ENCODE peak calls at places on chromosomes 11 and 22, in nine cellular contexts. One of them, this sample, is unnamed.

GRCh38 chr11:72679869-72680268 is 5.6 kb upstream of the PDE2A start:
- DNase-seq in A549: no peak
- DNase-seq in vagina: no peak
- DNase-seq in AG10803: no peak
- DNase-seq in foreskin fibroblast: no peak
- DNase-seq in cardiac fibroblast: no peak
- DNase-seq in lower leg skin: no peak
- DNase-seq in upper lobe of right lung: no peak
- DNase-seq in tibial nerve: no peak
- DNase-seq in this sample: no peak

GRCh38 chr11:61587541-61587941 is 6.7 kb upstream of the SYT7 start:
- DNase-seq in A549: no peak
- DNase-seq in vagina: no peak
- DNase-seq in AG10803: peak
- DNase-seq in foreskin fibroblast: no peak
- DNase-seq in cardiac fibroblast: no peak
- DNase-seq in lower leg skin: peak
- DNase-seq in upper lobe of right lung: peak
- DNase-seq in tibial nerve: no peak
- DNase-seq in this sample: peak

GRCh38 chr22:25146311-25146710 is 53.3 kb upstream of the CRYBB3 start:
- DNase-seq in A549: no peak
- DNase-seq in vagina: no peak
- DNase-seq in AG10803: no peak
- DNase-seq in foreskin fibroblast: no peak
- DNase-seq in cardiac fibroblast: no peak
- DNase-seq in lower leg skin: no peak
- DNase-seq in upper lobe of right lung: no peak
- DNase-seq in tibial nerve: no peak
- DNase-seq in this sample: no peak

GRCh38 chr11:60788401-60789110 is 3.4 kb downstream of the MS4A10 start:
- DNase-seq in A549: no peak
- DNase-seq in vagina: no peak
- DNase-seq in AG10803: no peak
- DNase-seq in foreskin fibroblast: no peak
- DNase-seq in cardiac fibroblast: peak
- DNase-seq in lower leg skin: no peak
- DNase-seq in upper lobe of right lung: no peak
- DNase-seq in tibial nerve: no peak
- DNase-seq in this sample: no peak

GRCh38 chr11:111419181-111419580 is 40.1 kb upstream of the POU2AF1 start:
- DNase-seq in A549: no peak
- DNase-seq in vagina: no peak
- DNase-seq in AG10803: no peak
- DNase-seq in foreskin fibroblast: no peak
- DNase-seq in cardiac fibroblast: no peak
- DNase-seq in lower leg skin: no peak
- DNase-seq in upper lobe of right lung: no peak
- DNase-seq in tibial nerve: no peak
- DNase-seq in this sample: no peak

GRCh38 chr22:20463324-20464095 is 25.9 kb upstream of the SCARF2 start:
- DNase-seq in A549: no peak
- DNase-seq in vagina: no peak
- DNase-seq in AG10803: no peak
- DNase-seq in foreskin fibroblast: no peak
- DNase-seq in cardiac fibroblast: no peak
- DNase-seq in lower leg skin: no peak
- DNase-seq in upper lobe of right lung: peak
- DNase-seq in tibial nerve: no peak
- DNase-seq in this sample: no peak

GRCh38 chr22:35337932-35338331 is 38.2 kb downstream of the TOM1 start:
- DNase-seq in A549: no peak
- DNase-seq in vagina: no peak
- DNase-seq in AG10803: no peak
- DNase-seq in foreskin fibroblast: no peak
- DNase-seq in cardiac fibroblast: no peak
- DNase-seq in lower leg skin: no peak
- DNase-seq in upper lobe of right lung: no peak
- DNase-seq in tibial nerve: no peak
- DNase-seq in this sample: no peak

GRCh38 chr11:2931771-2932738 is 2.8 kb upstream of the PHLDA2 start:
- DNase-seq in A549: no peak
- DNase-seq in vagina: no peak
- DNase-seq in AG10803: no peak
- DNase-seq in foreskin fibroblast: no peak
- DNase-seq in cardiac fibroblast: no peak
- DNase-seq in lower leg skin: no peak
- DNase-seq in upper lobe of right lung: peak
- DNase-seq in tibial nerve: no peak
- DNase-seq in this sample: no peak

GRCh38 chr22:42879371-42880021 is 22.4 kb upstream of the ARFGAP3 start:
- DNase-seq in A549: no peak
- DNase-seq in vagina: no peak
- DNase-seq in AG10803: no peak
- DNase-seq in foreskin fibroblast: no peak
- DNase-seq in cardiac fibroblast: no peak
- DNase-seq in lower leg skin: no peak
- DNase-seq in upper lobe of right lung: no peak
- DNase-seq in tibial nerve: no peak
- DNase-seq in this sample: no peak

GRCh38 chr22:44618400-44618799 is 83.6 kb upstream of the PRR5 start:
- DNase-seq in A549: no peak
- DNase-seq in vagina: no peak
- DNase-seq in AG10803: no peak
- DNase-seq in foreskin fibroblast: no peak
- DNase-seq in cardiac fibroblast: no peak
- DNase-seq in lower leg skin: no peak
- DNase-seq in upper lobe of right lung: no peak
- DNase-seq in tibial nerve: no peak
- DNase-seq in this sample: no peak

GRCh38 chr11:78795862-78796261 is 221.2 kb upstream of the NARS2 start:
- DNase-seq in A549: no peak
- DNase-seq in vagina: no peak
- DNase-seq in AG10803: no peak
- DNase-seq in foreskin fibroblast: no peak
- DNase-seq in cardiac fibroblast: no peak
- DNase-seq in lower leg skin: no peak
- DNase-seq in upper lobe of right lung: no peak
- DNase-seq in tibial nerve: no peak
- DNase-seq in this sample: no peak

GRCh38 chr11:101049123-101049522 is 80.5 kb downstream of the PGR start:
- DNase-seq in A549: no peak
- DNase-seq in vagina: no peak
- DNase-seq in AG10803: no peak
- DNase-seq in foreskin fibroblast: no peak
- DNase-seq in cardiac fibroblast: no peak
- DNase-seq in lower leg skin: no peak
- DNase-seq in upper lobe of right lung: no peak
- DNase-seq in tibial nerve: no peak
- DNase-seq in this sample: no peak

GRCh38 chr22:46966846-46967245 is 204.4 kb downstream of the TBC1D22A start:
- DNase-seq in A549: no peak
- DNase-seq in vagina: no peak
- DNase-seq in AG10803: no peak
- DNase-seq in foreskin fibroblast: no peak
- DNase-seq in cardiac fibroblast: no peak
- DNase-seq in lower leg skin: peak
- DNase-seq in upper lobe of right lung: no peak
- DNase-seq in tibial nerve: no peak
- DNase-seq in this sample: no peak

GRCh38 chr22:46966495-46966845 is 204.0 kb downstream of the TBC1D22A start:
- DNase-seq in A549: no peak
- DNase-seq in vagina: no peak
- DNase-seq in AG10803: peak
- DNase-seq in foreskin fibroblast: no peak
- DNase-seq in cardiac fibroblast: no peak
- DNase-seq in lower leg skin: no peak
- DNase-seq in upper lobe of right lung: no peak
- DNase-seq in tibial nerve: no peak
- DNase-seq in this sample: no peak

GRCh38 chr22:46965552-46966494 is 203.4 kb downstream of the TBC1D22A start:
- DNase-seq in A549: no peak
- DNase-seq in vagina: no peak
- DNase-seq in AG10803: no peak
- DNase-seq in foreskin fibroblast: peak
- DNase-seq in cardiac fibroblast: peak
- DNase-seq in lower leg skin: peak
- DNase-seq in upper lobe of right lung: no peak
- DNase-seq in tibial nerve: no peak
- DNase-seq in this sample: no peak

GRCh38 chr22:46963672-46964545 is 201.5 kb downstream of the TBC1D22A start:
- DNase-seq in A549: no peak
- DNase-seq in vagina: no peak
- DNase-seq in AG10803: no peak
- DNase-seq in foreskin fibroblast: no peak
- DNase-seq in cardiac fibroblast: no peak
- DNase-seq in lower leg skin: peak
- DNase-seq in upper lobe of right lung: no peak
- DNase-seq in tibial nerve: no peak
- DNase-seq in this sample: no peak

GRCh38 chr22:46964773-46965550 is 202.5 kb downstream of the TBC1D22A start:
- DNase-seq in A549: no peak
- DNase-seq in vagina: no peak
- DNase-seq in AG10803: no peak
- DNase-seq in foreskin fibroblast: no peak
- DNase-seq in cardiac fibroblast: no peak
- DNase-seq in lower leg skin: peak
- DNase-seq in upper lobe of right lung: no peak
- DNase-seq in tibial nerve: no peak
- DNase-seq in this sample: no peak
- TF ChIP-seq CTCF in A549: no peak
- TF ChIP-seq CTCF in vagina: no peak
- TF ChIP-seq CTCF in AG10803: no peak
- TF ChIP-seq CTCF in foreskin fibroblast: no peak
- TF ChIP-seq CTCF in cardiac fibroblast: no peak
- TF ChIP-seq CTCF in lower leg skin: no peak
- TF ChIP-seq CTCF in upper lobe of right lung: no peak
- TF ChIP-seq CTCF in tibial nerve: no peak
- TF ChIP-seq CTCF in this sample: no peak

GRCh38 chr11:20406484-20406883 is 19.0 kb downstream of the PRMT3 start:
- DNase-seq in A549: no peak
- DNase-seq in vagina: no peak
- DNase-seq in AG10803: no peak
- DNase-seq in foreskin fibroblast: no peak
- DNase-seq in cardiac fibroblast: no peak
- DNase-seq in lower leg skin: no peak
- DNase-seq in upper lobe of right lung: no peak
- DNase-seq in tibial nerve: no peak
- DNase-seq in this sample: no peak
- TF ChIP-seq CTCF in A549: no peak
- TF ChIP-seq CTCF in vagina: no peak
- TF ChIP-seq CTCF in AG10803: no peak
- TF ChIP-seq CTCF in foreskin fibroblast: no peak
- TF ChIP-seq CTCF in cardiac fibroblast: no peak
- TF ChIP-seq CTCF in lower leg skin: no peak
- TF ChIP-seq CTCF in upper lobe of right lung: no peak
- TF ChIP-seq CTCF in tibial nerve: no peak
- TF ChIP-seq CTCF in this sample: no peak

DNA sequence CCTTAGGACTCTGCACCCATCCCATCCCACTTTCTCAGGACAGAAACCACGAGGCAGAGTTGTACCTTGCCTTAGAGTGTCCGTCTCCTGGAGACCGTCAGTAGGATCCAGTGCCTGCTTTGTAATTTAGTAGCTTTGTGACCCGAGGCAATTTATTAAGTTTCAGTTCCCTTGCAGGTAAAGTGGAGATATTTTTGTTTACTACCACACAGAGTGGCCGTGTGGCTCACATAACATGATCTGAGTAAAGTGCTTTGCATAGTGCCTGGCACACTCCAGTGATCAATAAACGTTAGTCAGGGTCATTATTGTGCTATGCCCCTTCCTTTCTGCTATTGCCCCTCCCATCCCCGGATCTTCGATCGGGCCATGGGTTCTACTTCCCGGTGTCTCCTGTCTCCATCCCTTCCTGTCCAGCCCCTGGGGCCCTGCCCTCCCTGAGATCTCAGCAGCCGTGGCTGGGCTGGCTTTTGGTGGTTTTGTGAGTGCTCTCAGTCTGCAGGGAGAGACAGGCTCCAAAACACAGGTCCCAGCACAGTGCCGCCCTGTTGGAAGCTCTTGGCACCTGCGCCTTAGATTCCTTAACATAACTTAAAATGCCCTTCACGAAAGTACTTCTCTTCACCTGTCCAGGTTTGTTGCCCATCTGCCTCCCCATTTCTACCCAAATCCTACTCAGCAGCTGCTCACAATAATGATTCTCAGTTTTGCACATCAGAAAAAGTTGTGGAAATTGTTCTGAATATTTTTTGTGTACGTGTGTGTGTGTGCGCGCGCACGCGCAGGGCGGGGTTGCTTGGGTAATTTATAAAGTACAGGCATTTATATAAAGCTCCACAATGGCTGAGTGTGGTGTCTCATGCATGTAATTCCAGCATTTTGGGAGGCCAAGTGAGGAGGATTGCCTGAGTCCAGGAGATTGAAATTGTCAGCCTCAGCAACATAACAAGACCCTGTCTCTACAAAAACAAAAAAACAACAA is 753.7 kb downstream of the NTM start:
- DNase-seq in A549: no peak
- DNase-seq in vagina: no peak
- DNase-seq in AG10803: no peak
- DNase-seq in foreskin fibroblast: no peak
- DNase-seq in cardiac fibroblast: no peak
- DNase-seq in lower leg skin: no peak
- DNase-seq in upper lobe of right lung: no peak
- DNase-seq in tibial nerve: no peak
- DNase-seq in this sample: no peak
- TF ChIP-seq CTCF in A549: no peak
- TF ChIP-seq CTCF in vagina: no peak
- TF ChIP-seq CTCF in AG10803: no peak
- TF ChIP-seq CTCF in foreskin fibroblast: no peak
- TF ChIP-seq CTCF in cardiac fibroblast: peak
- TF ChIP-seq CTCF in lower leg skin: no peak
- TF ChIP-seq CTCF in upper lobe of right lung: no peak
- TF ChIP-seq CTCF in tibial nerve: no peak
- TF ChIP-seq CTCF in this sample: peak

DNA sequence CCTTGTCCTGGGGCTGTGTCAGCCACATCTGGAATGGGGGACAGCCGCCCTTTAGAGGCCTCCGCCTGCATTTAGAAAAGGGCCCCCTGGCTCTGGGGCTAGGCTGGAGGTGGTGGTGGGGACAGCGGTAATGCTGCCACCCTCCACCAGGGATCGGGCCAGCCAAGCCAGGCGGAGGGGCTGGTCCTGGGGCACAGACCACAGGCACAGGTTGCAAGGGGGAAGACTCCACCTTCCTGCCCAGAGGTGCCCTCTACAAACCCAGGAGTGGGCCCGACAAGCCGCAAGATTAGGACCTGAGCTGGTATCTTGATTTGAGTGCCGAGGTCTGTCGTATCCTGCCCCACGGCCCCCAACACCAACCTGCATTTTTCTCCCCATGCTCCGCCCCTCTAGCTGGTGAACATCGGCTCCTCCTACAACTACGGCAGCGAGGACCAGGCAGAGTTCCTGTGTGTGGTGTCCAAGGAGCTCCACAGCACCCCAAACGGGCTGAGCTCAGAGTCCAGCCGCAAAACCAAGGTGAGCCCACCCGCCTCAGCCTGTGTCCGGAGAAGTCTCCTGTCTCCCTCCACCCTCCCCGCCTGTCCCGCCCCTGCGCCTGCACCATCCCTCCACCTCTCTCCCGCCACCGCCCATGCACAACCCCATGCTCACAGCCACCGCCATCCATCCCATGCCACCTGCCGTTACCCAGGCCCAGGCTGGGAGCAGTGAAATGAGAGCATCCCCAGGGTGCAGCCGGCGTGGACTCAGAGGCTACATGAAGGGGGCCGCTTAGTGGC is 7.6 kb downstream of the KCTD17 start:
- DNase-seq in A549: no peak
- DNase-seq in vagina: no peak
- DNase-seq in AG10803: no peak
- DNase-seq in foreskin fibroblast: no peak
- DNase-seq in cardiac fibroblast: no peak
- DNase-seq in lower leg skin: no peak
- DNase-seq in upper lobe of right lung: peak
- DNase-seq in tibial nerve: no peak
- DNase-seq in this sample: no peak
- TF ChIP-seq CTCF in A549: no peak
- TF ChIP-seq CTCF in vagina: no peak
- TF ChIP-seq CTCF in AG10803: no peak
- TF ChIP-seq CTCF in foreskin fibroblast: no peak
- TF ChIP-seq CTCF in cardiac fibroblast: no peak
- TF ChIP-seq CTCF in lower leg skin: no peak
- TF ChIP-seq CTCF in upper lobe of right lung: no peak
- TF ChIP-seq CTCF in tibial nerve: no peak
- TF ChIP-seq CTCF in this sample: peak